ENCODE peak calls at places on chromosomes 2 and 18, in eight cellular contexts. One of them, this sample, is unnamed.
A peak's percentile ranks its signal among the peaks of the same experiment; 100 is the strongest.

GRCh38 chr2:119431155-119431975 is at the start of gene TMEM37:
- DNase-seq in RPMI7951: peak; percentile 76
- DNase-seq in occipital lobe: no peak
- DNase-seq in KBM-7: peak; percentile 59
- DNase-seq in T-helper 1 cell: no peak
- DNase-seq in chondrocyte: no peak
- DNase-seq in HL-60: no peak
- DNase-seq in posterior cingulate gyrus: no peak
- DNase-seq in this sample: peak; percentile 41

GRCh38 chr2:38152913-38153312 is 77.0 kb upstream of the CYP1B1 start:
- DNase-seq in RPMI7951: no peak
- DNase-seq in posterior cingulate gyrus: no peak
- DNase-seq in T-helper 1 cell: no peak
- DNase-seq in KBM-7: no peak
- DNase-seq in occipital lobe: no peak
- DNase-seq in HL-60: no peak
- DNase-seq in chondrocyte: no peak
- DNase-seq in this sample: no peak

GRCh38 chr18:42330296-42330695 is 375.3 kb downstream of the PIK3C3 start:
- DNase-seq in HL-60: no peak
- DNase-seq in T-helper 1 cell: no peak
- DNase-seq in KBM-7: no peak
- DNase-seq in posterior cingulate gyrus: no peak
- DNase-seq in chondrocyte: no peak
- DNase-seq in RPMI7951: peak; percentile 32
- DNase-seq in occipital lobe: no peak
- DNase-seq in this sample: no peak

GRCh38 chr2:24429711-24430110 is 61.3 kb upstream of the NCOA1 start:
- DNase-seq in chondrocyte: no peak
- DNase-seq in occipital lobe: no peak
- DNase-seq in posterior cingulate gyrus: no peak
- DNase-seq in HL-60: no peak
- DNase-seq in T-helper 1 cell: no peak
- DNase-seq in KBM-7: no peak
- DNase-seq in RPMI7951: peak; percentile 53
- DNase-seq in this sample: no peak

GRCh38 chr18:70422061-70422965 is 133.5 kb downstream of the SOCS6 start:
- DNase-seq in chondrocyte: no peak
- DNase-seq in occipital lobe: peak; percentile 1
- DNase-seq in T-helper 1 cell: no peak
- DNase-seq in posterior cingulate gyrus: no peak
- DNase-seq in HL-60: peak; percentile 90
- DNase-seq in RPMI7951: peak; percentile 96
- DNase-seq in KBM-7: peak; percentile 63
- DNase-seq in this sample: no peak

GRCh38 chr2:213475433-213475832 is 191.2 kb downstream of the SPAG16 start:
- DNase-seq in occipital lobe: no peak
- DNase-seq in chondrocyte: no peak
- DNase-seq in RPMI7951: no peak
- DNase-seq in T-helper 1 cell: no peak
- DNase-seq in posterior cingulate gyrus: no peak
- DNase-seq in HL-60: no peak
- DNase-seq in KBM-7: peak; percentile 12
- DNase-seq in this sample: no peak

GRCh38 chr2:109209412-109209811 is 80.4 kb downstream of the SH3RF3 start:
- DNase-seq in HL-60: no peak
- DNase-seq in KBM-7: no peak
- DNase-seq in occipital lobe: peak; percentile 28
- DNase-seq in posterior cingulate gyrus: peak; percentile 67
- DNase-seq in chondrocyte: no peak
- DNase-seq in T-helper 1 cell: no peak
- DNase-seq in RPMI7951: peak; percentile 84
- DNase-seq in this sample: no peak

GRCh38 chr18:49725809-49726514 is 87.4 kb downstream of the ACAA2 start:
- DNase-seq in KBM-7: no peak
- DNase-seq in occipital lobe: no peak
- DNase-seq in chondrocyte: no peak
- DNase-seq in posterior cingulate gyrus: no peak
- DNase-seq in T-helper 1 cell: no peak
- DNase-seq in RPMI7951: peak; percentile 81
- DNase-seq in HL-60: no peak
- DNase-seq in this sample: no peak

GRCh38 chr2:69163109-69163508 is 150.1 kb downstream of the ANTXR1 start:
- DNase-seq in RPMI7951: peak; percentile 93
- DNase-seq in KBM-7: peak; percentile 92
- DNase-seq in T-helper 1 cell: no peak
- DNase-seq in occipital lobe: no peak
- DNase-seq in HL-60: peak; percentile 89
- DNase-seq in posterior cingulate gyrus: no peak
- DNase-seq in chondrocyte: no peak
- DNase-seq in this sample: no peak

GRCh38 chr2:15747698-15748471 is 156.2 kb downstream of the DDX1 start:
- DNase-seq in posterior cingulate gyrus: no peak
- DNase-seq in occipital lobe: no peak
- DNase-seq in HL-60: no peak
- DNase-seq in RPMI7951: no peak
- DNase-seq in KBM-7: no peak
- DNase-seq in chondrocyte: no peak
- DNase-seq in T-helper 1 cell: no peak
- DNase-seq in this sample: no peak

GRCh38 chr2:241798631-241799521 is 10.1 kb upstream of the NEU4 start:
- DNase-seq in RPMI7951: no peak
- DNase-seq in occipital lobe: no peak
- DNase-seq in HL-60: no peak
- DNase-seq in posterior cingulate gyrus: peak; percentile 54
- DNase-seq in chondrocyte: no peak
- DNase-seq in T-helper 1 cell: no peak
- DNase-seq in KBM-7: no peak
- DNase-seq in this sample: no peak

This sample was measured in T-helper 2 cell.